ENCODE peak calls at places on chromosomes 2 and 18, in nine cellular contexts. F is spleen, Z is prostate gland, M is breast epithelium, U is heart left ventricle, I is A549, D is NB4, S is Peyer's patch, N is right lobe of liver. R is an unnamed sample.

GRCh38 chr18:48820483-48821250 is 130.1 kb downstream of the SMAD7 start:
- DNase-seq in F (peak; percentile 75), Z (no peak), M (no peak), U (no peak), I (no peak), D (peak; percentile 66), S (peak; percentile 39), N (peak; percentile 39), R (no peak)

GRCh38 chr2:24870440-24870839 is 49.6 kb downstream of the ADCY3 start:
- DNase-seq in F (no peak), Z (no peak), M (no peak), U (no peak), I (no peak), D (no peak), S (no peak), N (no peak), R (no peak)

GRCh38 chr2:211498551-211499205 is 942.3 kb downstream of the CPS1 start:
- DNase-seq in F (no peak), Z (no peak), M (no peak), U (no peak), I (no peak), D (no peak), S (no peak), N (no peak), R (no peak)

GRCh38 chr2:138814123-138814883 is 34.1 kb upstream of the NXPH2 start:
- DNase-seq in F (no peak), Z (no peak), M (no peak), U (no peak), I (peak; percentile 18), D (peak; percentile 67), S (no peak), N (no peak), R (no peak)

GRCh38 chr2:159895258-159896209 is 97.5 kb upstream of the CD302 start:
- DNase-seq in F (no peak), Z (no peak), M (no peak), U (no peak), I (no peak), D (no peak), S (no peak), N (no peak), R (no peak)

GRCh38 chr2:135701442-135701841 is 40.2 kb upstream of the UBXN4 start:
- DNase-seq in F (no peak), Z (no peak), M (no peak), U (no peak), I (no peak), D (no peak), S (no peak), N (no peak), R (no peak)

GRCh38 chr18:21934766-21935015 is 194.1 kb downstream of the MIB1 start:
- DNase-seq in F (no peak), Z (no peak), M (no peak), U (no peak), I (no peak), D (no peak), S (no peak), N (no peak), R (no peak)

GRCh38 chr2:224401641-224402342 is at the start of gene FAM124B:
- DNase-seq in F (peak; percentile 86), Z (no peak), M (peak; percentile 35), U (peak; percentile 66), I (no peak), D (peak; percentile 28), S (no peak), N (peak; percentile 76), R (no peak)

GRCh38 chr2:204234879-204235278 is 298.3 kb downstream of the ICOS start:
- DNase-seq in F (no peak), Z (no peak), M (no peak), U (no peak), I (peak; percentile 28), D (no peak), S (no peak), N (no peak), R (peak; percentile 6)

DNA sequence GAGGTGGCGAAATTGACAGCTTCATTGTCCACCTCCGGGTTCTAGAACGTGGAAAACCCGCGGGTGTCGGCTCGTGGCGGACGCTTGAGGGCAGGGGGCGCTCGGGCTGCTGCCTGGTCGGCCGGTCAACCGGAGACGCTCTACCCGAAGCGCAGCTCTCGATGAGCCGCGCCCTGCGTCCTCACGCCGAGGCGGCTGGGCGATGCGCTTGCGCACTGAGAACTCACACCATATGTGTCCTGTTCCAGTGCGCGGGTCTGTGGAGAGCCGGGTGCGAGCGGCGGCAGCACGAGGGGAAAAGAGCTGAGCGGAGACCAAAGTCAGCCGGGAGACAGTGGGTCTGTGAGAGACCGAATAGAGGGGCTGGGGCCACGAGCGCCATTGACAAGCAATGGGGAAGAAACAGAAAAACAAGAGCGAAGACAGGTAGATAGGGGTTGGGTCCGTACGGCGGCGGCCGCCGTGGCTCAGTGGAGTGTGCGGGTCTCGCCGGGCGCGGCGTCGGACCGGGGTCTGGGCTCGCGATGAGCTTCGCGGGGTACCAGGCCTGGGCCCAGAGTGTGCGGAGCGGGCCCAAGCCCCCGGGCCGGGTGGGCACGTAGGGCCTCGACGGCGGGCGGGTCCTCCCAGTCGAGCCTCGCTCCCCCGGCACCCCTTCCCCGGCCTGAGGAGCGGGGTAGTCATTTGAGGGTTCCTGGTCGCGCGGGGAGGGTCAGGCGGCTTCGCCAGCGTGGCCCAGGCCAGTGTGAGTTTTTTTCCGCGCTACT is at the start of gene EIF5B:
- DNase-seq in F (peak; percentile 100), Z (peak; percentile 96), M (peak; percentile 89), U (peak; percentile 96), I (peak; percentile 97), D (peak; percentile 99), S (peak; percentile 97), N (peak; percentile 98), R (peak; percentile 89)
- TF ChIP-seq POLR2A in F (no peak), Z (peak; percentile 64), M (peak; percentile 25), U (no peak), I (peak; percentile 88), D (peak; percentile 84), S (peak; percentile 51), N (peak; percentile 71), R (peak; percentile 89)

GRCh38 chr2:66434679-66435548 is at the start of gene MEIS1:
- DNase-seq in F (peak; percentile 90), Z (peak; percentile 92), M (peak; percentile 90), U (peak; percentile 91), I (peak; percentile 95), D (peak; percentile 92), S (peak; percentile 65), N (peak; percentile 94), R (peak; percentile 83)
- TF ChIP-seq POLR2A in F (no peak), Z (peak; percentile 88), M (peak; percentile 78), U (peak; percentile 62), I (peak; percentile 91), D (no peak), S (peak; percentile 61), N (peak; percentile 95), R (peak; percentile 60)

GRCh38 chr18:80107396-80107795 is 1.7 kb upstream of the ADNP2 start:
- DNase-seq in F (no peak), Z (no peak), M (no peak), U (no peak), I (no peak), D (no peak), S (no peak), N (no peak), R (no peak)

GRCh38 chr18:80106482-80107051 is 2.5 kb upstream of the ADNP2 start:
- DNase-seq in F (no peak), Z (no peak), M (no peak), U (no peak), I (no peak), D (no peak), S (no peak), N (no peak), R (no peak)

GRCh38 chr18:80108122-80108536 is 933 bp upstream of the ADNP2 start:
- DNase-seq in F (peak; percentile 82), Z (no peak), M (no peak), U (peak; percentile 15), I (no peak), D (no peak), S (no peak), N (no peak), R (no peak)

GRCh38 chr18:80109676-80110078 is 615 bp downstream of the ADNP2 start:
- DNase-seq in F (peak; percentile 83), Z (peak; percentile 6), M (peak; percentile 21), U (peak; percentile 53), I (peak; percentile 16), D (peak; percentile 36), S (no peak), N (no peak), R (peak; percentile 14)

DNA sequence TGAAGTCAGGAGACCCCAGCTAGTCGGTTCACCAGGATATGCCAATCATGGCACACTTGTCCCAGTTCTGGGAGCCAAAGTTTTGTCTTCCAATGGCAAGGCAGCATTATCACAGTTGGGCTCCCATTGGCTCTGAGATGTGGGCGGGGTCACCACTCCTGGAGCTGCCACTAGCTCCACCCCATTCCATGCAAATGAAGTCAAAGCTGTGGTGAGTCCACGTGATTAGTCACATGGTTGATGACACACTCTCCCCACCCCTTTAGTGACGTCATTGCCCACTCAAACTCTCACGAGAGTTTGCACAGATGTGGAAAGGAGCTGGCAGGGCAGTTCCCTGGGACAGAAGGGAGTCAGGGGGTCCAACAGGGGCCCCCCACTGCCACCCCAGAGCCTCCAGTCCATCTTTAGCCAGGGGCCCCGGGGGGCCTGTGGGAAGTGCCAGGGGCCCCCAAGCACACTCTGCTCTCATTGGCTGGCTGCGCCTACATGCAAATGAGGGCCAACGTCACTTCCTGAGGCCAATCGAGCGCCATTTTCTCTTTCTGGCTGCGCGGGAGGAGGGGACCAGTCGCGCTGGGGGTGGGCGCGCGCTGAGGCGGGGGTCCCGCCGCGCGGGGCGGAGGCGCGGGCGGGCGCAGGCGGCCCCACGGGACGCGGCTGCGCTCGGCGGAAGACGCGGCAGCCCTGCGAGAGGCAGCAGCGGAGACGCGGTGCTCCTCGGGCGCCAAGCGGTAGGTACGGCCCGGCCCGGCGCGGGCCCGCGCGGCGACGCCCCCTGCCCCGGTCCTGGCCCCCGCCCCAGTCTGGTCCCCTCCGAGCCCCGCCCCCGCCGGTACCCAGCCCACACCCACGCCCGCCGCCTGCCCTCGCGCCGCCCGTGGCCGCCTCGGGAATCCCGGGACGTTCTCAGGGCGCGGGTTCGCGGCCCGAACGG is at the start of gene ADNP2:
- DNase-seq in F (peak; percentile 86), Z (peak; percentile 59), M (peak; percentile 76), U (peak; percentile 87), I (peak; percentile 97), D (peak; percentile 89), S (peak; percentile 86), N (peak; percentile 81), R (peak; percentile 53)
- TF ChIP-seq POLR2A in F (no peak), Z (peak; percentile 34), M (no peak), U (no peak), I (peak; percentile 31), D (peak; percentile 49), S (peak; percentile 38), N (peak; percentile 49), R (peak; percentile 31)

DNA sequence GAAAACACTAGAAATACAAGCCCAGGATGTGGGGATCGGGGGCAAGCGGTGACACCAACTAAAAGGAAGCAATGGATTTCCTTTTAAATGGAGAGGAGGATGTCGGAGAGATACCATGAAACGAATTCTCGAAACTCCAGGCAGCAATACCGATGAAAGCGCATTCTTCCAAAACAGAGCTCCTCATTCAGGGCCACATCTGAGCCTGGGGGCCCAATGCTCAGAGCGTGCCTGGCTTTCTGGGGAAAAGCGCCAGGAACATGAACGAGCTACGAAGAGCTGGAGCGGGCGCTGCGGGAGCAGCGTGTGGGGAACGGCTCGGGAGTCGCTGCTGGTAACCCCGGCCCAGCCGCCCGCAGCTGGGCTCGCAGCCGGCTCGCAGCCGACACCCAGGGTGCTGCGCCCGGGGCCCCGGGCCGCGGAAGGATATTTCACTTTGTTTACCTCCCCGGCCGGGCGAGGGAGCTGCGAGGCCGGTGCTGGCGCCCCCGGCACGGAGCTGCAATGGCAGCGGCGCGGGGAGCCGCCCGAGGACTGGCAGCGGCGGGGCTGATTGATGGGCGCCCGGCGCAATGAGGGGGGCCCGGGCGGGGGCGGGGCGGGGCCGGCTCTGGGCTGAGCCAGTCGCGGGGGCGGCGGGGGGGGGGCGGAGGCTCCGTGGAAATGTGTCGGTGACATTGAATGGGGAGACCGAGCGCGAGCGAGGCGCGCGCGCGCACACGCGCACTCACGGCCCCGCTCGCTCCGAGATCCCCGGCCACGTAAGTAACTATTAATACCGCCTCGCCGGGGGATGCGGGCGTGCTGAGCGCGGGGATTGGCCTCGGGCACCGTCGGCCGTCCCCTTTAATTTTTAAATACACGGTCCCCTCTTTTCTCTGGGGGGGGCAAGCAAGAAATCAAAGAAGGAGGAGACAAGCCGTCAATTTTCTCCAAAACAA is at the start of gene TRIB2:
- DNase-seq in F (peak; percentile 97), Z (peak; percentile 87), M (peak; percentile 77), U (peak; percentile 93), I (peak; percentile 63), D (peak; percentile 94), S (peak; percentile 82), N (peak; percentile 91), R (peak; percentile 65)
- TF ChIP-seq POLR2A in F (no peak), Z (peak; percentile 25), M (no peak), U (peak; percentile 60), I (no peak), D (peak; percentile 19), S (peak; percentile 15), N (peak; percentile 53), R (peak; percentile 39)

R was measured in H54.